ENCODE peak calls at places on chromosomes 16 and 17, in eight cellular contexts. One of them, this sample, is unnamed.

GRCh38 chr16:5541356-5541755 is 443.8 kb upstream of the EEF2KMT start:
- DNase-seq in transverse colon: no peak
- DNase-seq in tibial nerve: no peak
- DNase-seq in lower leg skin: no peak
- DNase-seq in adrenal gland: no peak
- DNase-seq in IMR-90: no peak
- DNase-seq in sigmoid colon: no peak
- DNase-seq in ovary: no peak
- DNase-seq in this sample: no peak

GRCh38 chr16:75099738-75100615 is 16.6 kb downstream of the LDHD start:
- DNase-seq in transverse colon: no peak
- DNase-seq in tibial nerve: no peak
- DNase-seq in lower leg skin: no peak
- DNase-seq in adrenal gland: no peak
- DNase-seq in IMR-90: no peak
- DNase-seq in sigmoid colon: no peak
- DNase-seq in ovary: no peak
- DNase-seq in this sample: no peak

GRCh38 chr17:32341141-32341856 is 674 bp downstream of the C17orf75 start:
- DNase-seq in transverse colon: no peak
- DNase-seq in tibial nerve: no peak
- DNase-seq in lower leg skin: no peak
- DNase-seq in adrenal gland: no peak
- DNase-seq in IMR-90: no peak
- DNase-seq in sigmoid colon: no peak
- DNase-seq in ovary: no peak
- DNase-seq in this sample: no peak

GRCh38 chr16:73048292-73049050 is 543 bp upstream of the ZFHX3 start:
- DNase-seq in transverse colon: peak; percentile 67
- DNase-seq in tibial nerve: no peak
- DNase-seq in lower leg skin: no peak
- DNase-seq in adrenal gland: peak; percentile 83
- DNase-seq in IMR-90: no peak
- DNase-seq in sigmoid colon: peak; percentile 87
- DNase-seq in ovary: peak; percentile 66
- DNase-seq in this sample: no peak

GRCh38 chr16:49092704-49093103 is 188.9 kb downstream of the CBLN1 start:
- DNase-seq in transverse colon: no peak
- DNase-seq in tibial nerve: no peak
- DNase-seq in lower leg skin: no peak
- DNase-seq in adrenal gland: no peak
- DNase-seq in IMR-90: no peak
- DNase-seq in sigmoid colon: no peak
- DNase-seq in ovary: no peak
- DNase-seq in this sample: no peak

GRCh38 chr17:43905400-43905984 is 1.8 kb downstream of the MPP2 start:
- DNase-seq in transverse colon: no peak
- DNase-seq in tibial nerve: no peak
- DNase-seq in lower leg skin: no peak
- DNase-seq in adrenal gland: no peak
- DNase-seq in IMR-90: no peak
- DNase-seq in sigmoid colon: no peak
- DNase-seq in ovary: no peak
- DNase-seq in this sample: no peak

GRCh38 chr17:260944-261343 is 79.5 kb upstream of the DOC2B start:
- DNase-seq in transverse colon: no peak
- DNase-seq in tibial nerve: no peak
- DNase-seq in lower leg skin: no peak
- DNase-seq in adrenal gland: peak; percentile 23
- DNase-seq in IMR-90: no peak
- DNase-seq in sigmoid colon: no peak
- DNase-seq in ovary: peak; percentile 9
- DNase-seq in this sample: peak; percentile 2

GRCh38 chr16:9138021-9138680 is 46.7 kb downstream of the HAPSTR1 start:
- DNase-seq in transverse colon: no peak
- DNase-seq in tibial nerve: no peak
- DNase-seq in lower leg skin: no peak
- DNase-seq in adrenal gland: no peak
- DNase-seq in IMR-90: no peak
- DNase-seq in sigmoid colon: no peak
- DNase-seq in ovary: no peak
- DNase-seq in this sample: no peak

GRCh38 chr16:30927789-30928378 is 4.5 kb downstream of the FBXL19 start:
- DNase-seq in transverse colon: peak; percentile 41
- DNase-seq in tibial nerve: no peak
- DNase-seq in lower leg skin: peak; percentile 68
- DNase-seq in adrenal gland: peak; percentile 80
- DNase-seq in IMR-90: peak; percentile 25
- DNase-seq in sigmoid colon: no peak
- DNase-seq in ovary: peak; percentile 72
- DNase-seq in this sample: peak; percentile 80

GRCh38 chr16:20191566-20191965 is 117.9 kb upstream of the GPR139 start:
- DNase-seq in transverse colon: no peak
- DNase-seq in tibial nerve: no peak
- DNase-seq in lower leg skin: no peak
- DNase-seq in adrenal gland: no peak
- DNase-seq in IMR-90: peak; percentile 2
- DNase-seq in sigmoid colon: no peak
- DNase-seq in ovary: no peak
- DNase-seq in this sample: no peak

GRCh38 chr17:42743595-42744282 is 1.1 kb downstream of the EZH1 start:
- DNase-seq in transverse colon: no peak
- DNase-seq in tibial nerve: no peak
- DNase-seq in lower leg skin: no peak
- DNase-seq in adrenal gland: no peak
- DNase-seq in IMR-90: no peak
- DNase-seq in sigmoid colon: no peak
- DNase-seq in ovary: no peak
- DNase-seq in this sample: no peak

GRCh38 chr16:71364306-71364705 is 5.8 kb downstream of the CALB2 start:
- DNase-seq in transverse colon: no peak
- DNase-seq in tibial nerve: no peak
- DNase-seq in lower leg skin: no peak
- DNase-seq in adrenal gland: no peak
- DNase-seq in IMR-90: no peak
- DNase-seq in sigmoid colon: no peak
- DNase-seq in ovary: peak; percentile 38
- DNase-seq in this sample: no peak

GRCh38 chr16:89361756-89362155 is 128.6 kb downstream of the ANKRD11 start:
- DNase-seq in transverse colon: no peak
- DNase-seq in tibial nerve: no peak
- DNase-seq in lower leg skin: no peak
- DNase-seq in adrenal gland: no peak
- DNase-seq in IMR-90: no peak
- DNase-seq in sigmoid colon: no peak
- DNase-seq in ovary: no peak
- DNase-seq in this sample: no peak
- TF ChIP-seq POLR2A in transverse colon: no peak
- TF ChIP-seq POLR2A in tibial nerve: no peak
- TF ChIP-seq POLR2A in lower leg skin: no peak
- TF ChIP-seq POLR2A in adrenal gland: no peak
- TF ChIP-seq POLR2A in IMR-90: no peak
- TF ChIP-seq POLR2A in sigmoid colon: no peak
- TF ChIP-seq POLR2A in ovary: no peak
- TF ChIP-seq POLR2A in this sample: no peak

DNA sequence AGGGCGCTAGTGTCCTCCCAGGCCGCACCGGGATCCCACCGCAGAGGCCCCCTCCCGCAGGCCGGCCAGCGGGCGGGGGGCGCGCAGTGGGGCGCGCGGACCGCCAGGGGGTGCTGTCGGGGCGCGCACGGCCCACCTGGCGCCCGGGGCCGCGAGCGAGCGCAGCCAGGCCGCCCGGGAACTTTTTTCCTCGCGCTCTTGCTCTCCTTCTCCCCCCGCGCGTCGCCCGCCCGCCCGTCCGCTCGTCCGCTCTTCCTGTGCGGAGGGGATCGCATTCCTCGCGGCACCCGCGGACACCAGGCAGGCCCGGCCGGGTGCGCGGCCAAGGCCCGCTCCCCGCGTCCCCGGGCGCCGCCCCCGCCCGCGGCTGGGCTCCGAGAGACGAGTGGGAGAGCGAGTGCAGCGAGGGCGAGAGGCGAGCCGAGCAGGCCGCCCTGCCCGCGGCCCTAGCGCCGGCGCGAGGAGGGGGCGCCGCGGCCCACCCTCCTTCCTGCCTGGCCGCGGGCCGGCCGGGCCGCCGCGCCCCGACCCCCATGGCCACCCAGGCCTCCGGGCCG is at the start of gene RAI1:
- DNase-seq in transverse colon: peak; percentile 80
- DNase-seq in tibial nerve: peak; percentile 44
- DNase-seq in lower leg skin: peak; percentile 55
- DNase-seq in adrenal gland: peak; percentile 85
- DNase-seq in IMR-90: peak; percentile 79
- DNase-seq in sigmoid colon: peak; percentile 90
- DNase-seq in ovary: peak; percentile 90
- DNase-seq in this sample: peak; percentile 73
- TF ChIP-seq POLR2A in transverse colon: no peak
- TF ChIP-seq POLR2A in tibial nerve: no peak
- TF ChIP-seq POLR2A in lower leg skin: no peak
- TF ChIP-seq POLR2A in adrenal gland: peak; percentile 71
- TF ChIP-seq POLR2A in IMR-90: peak; percentile 72
- TF ChIP-seq POLR2A in sigmoid colon: no peak
- TF ChIP-seq POLR2A in ovary: peak; percentile 53
- TF ChIP-seq POLR2A in this sample: no peak

GRCh38 chr17:45364531-45365390 is 47.9 kb upstream of the MAP3K14 start:
- DNase-seq in transverse colon: no peak
- DNase-seq in tibial nerve: no peak
- DNase-seq in lower leg skin: no peak
- DNase-seq in adrenal gland: no peak
- DNase-seq in IMR-90: peak; percentile 37
- DNase-seq in sigmoid colon: peak; percentile 56
- DNase-seq in ovary: peak; percentile 22
- DNase-seq in this sample: no peak
- TF ChIP-seq POLR2A in transverse colon: no peak
- TF ChIP-seq POLR2A in tibial nerve: no peak
- TF ChIP-seq POLR2A in lower leg skin: no peak
- TF ChIP-seq POLR2A in adrenal gland: no peak
- TF ChIP-seq POLR2A in IMR-90: no peak
- TF ChIP-seq POLR2A in sigmoid colon: no peak
- TF ChIP-seq POLR2A in ovary: no peak
- TF ChIP-seq POLR2A in this sample: no peak

GRCh38 chr17:50055055-50055425 is 870 bp upstream of the ITGA3 start:
- DNase-seq in transverse colon: peak; percentile 87
- DNase-seq in tibial nerve: no peak
- DNase-seq in lower leg skin: peak; percentile 46
- DNase-seq in adrenal gland: peak; percentile 83
- DNase-seq in IMR-90: no peak
- DNase-seq in sigmoid colon: no peak
- DNase-seq in ovary: no peak
- DNase-seq in this sample: peak; percentile 88
- TF ChIP-seq POLR2A in transverse colon: peak; percentile 92
- TF ChIP-seq POLR2A in tibial nerve: no peak
- TF ChIP-seq POLR2A in lower leg skin: no peak
- TF ChIP-seq POLR2A in adrenal gland: no peak
- TF ChIP-seq POLR2A in IMR-90: no peak
- TF ChIP-seq POLR2A in sigmoid colon: peak; percentile 73
- TF ChIP-seq POLR2A in ovary: no peak
- TF ChIP-seq POLR2A in this sample: peak; percentile 59

GRCh38 chr17:14205992-14206461 is 30.6 kb downstream of the CDRT15 start:
- DNase-seq in transverse colon: peak; percentile 78
- DNase-seq in tibial nerve: no peak
- DNase-seq in lower leg skin: peak; percentile 77
- DNase-seq in adrenal gland: no peak
- DNase-seq in IMR-90: no peak
- DNase-seq in sigmoid colon: no peak
- DNase-seq in ovary: no peak
- DNase-seq in this sample: peak; percentile 96
- TF ChIP-seq POLR2A in transverse colon: no peak
- TF ChIP-seq POLR2A in tibial nerve: no peak
- TF ChIP-seq POLR2A in lower leg skin: no peak
- TF ChIP-seq POLR2A in adrenal gland: no peak
- TF ChIP-seq POLR2A in IMR-90: no peak
- TF ChIP-seq POLR2A in sigmoid colon: no peak
- TF ChIP-seq POLR2A in ovary: no peak
- TF ChIP-seq POLR2A in this sample: no peak

DNA sequence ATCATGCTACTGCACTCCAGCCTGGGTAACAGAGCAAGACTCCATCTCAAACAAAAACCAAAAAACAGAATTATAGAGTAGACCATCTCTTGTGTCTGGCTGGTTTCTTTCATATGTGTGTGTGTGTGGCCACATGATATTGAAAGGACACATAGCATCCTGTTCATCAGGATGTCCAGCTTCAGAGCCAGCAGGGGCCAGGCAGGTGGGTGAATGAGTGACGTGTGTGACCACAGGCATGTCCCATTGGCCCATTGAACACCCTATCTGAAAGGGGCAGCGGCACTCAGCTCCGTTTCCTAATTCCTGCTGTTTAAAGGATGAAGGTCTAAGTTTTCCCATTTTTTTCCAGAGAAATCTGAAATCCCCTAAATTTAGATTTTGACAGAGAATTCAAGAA is 174.2 kb downstream of the PRKCB start:
- DNase-seq in transverse colon: no peak
- DNase-seq in tibial nerve: no peak
- DNase-seq in lower leg skin: no peak
- DNase-seq in adrenal gland: no peak
- DNase-seq in IMR-90: no peak
- DNase-seq in sigmoid colon: no peak
- DNase-seq in ovary: no peak
- DNase-seq in this sample: no peak
- TF ChIP-seq POLR2A in transverse colon: no peak
- TF ChIP-seq POLR2A in tibial nerve: no peak
- TF ChIP-seq POLR2A in lower leg skin: no peak
- TF ChIP-seq POLR2A in adrenal gland: no peak
- TF ChIP-seq POLR2A in IMR-90: no peak
- TF ChIP-seq POLR2A in sigmoid colon: no peak
- TF ChIP-seq POLR2A in ovary: no peak
- TF ChIP-seq POLR2A in this sample: no peak

DNA sequence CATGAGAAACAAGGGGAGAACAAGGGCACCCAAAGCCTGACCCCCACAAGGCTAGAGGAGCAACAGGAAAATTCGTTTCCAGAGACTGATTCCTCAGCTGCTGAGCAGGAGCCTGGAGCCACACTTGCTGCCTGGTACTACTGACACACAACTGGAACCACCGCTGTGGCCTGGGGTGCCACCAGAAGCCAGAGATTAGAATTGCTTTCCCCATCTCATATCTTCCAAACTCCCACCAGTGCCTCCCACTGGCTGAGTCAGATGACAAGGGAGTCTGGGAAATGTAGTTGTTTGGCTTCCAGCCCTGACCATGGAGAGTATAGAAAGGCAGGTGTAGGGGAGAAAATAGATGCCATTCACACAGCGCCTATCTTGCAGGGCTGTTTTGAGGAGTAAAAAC is 4.1 kb upstream of the TMEM11 start:
- DNase-seq in transverse colon: no peak
- DNase-seq in tibial nerve: no peak
- DNase-seq in lower leg skin: no peak
- DNase-seq in adrenal gland: no peak
- DNase-seq in IMR-90: no peak
- DNase-seq in sigmoid colon: no peak
- DNase-seq in ovary: no peak
- DNase-seq in this sample: no peak
- TF ChIP-seq POLR2A in transverse colon: no peak
- TF ChIP-seq POLR2A in tibial nerve: no peak
- TF ChIP-seq POLR2A in lower leg skin: no peak
- TF ChIP-seq POLR2A in adrenal gland: no peak
- TF ChIP-seq POLR2A in IMR-90: no peak
- TF ChIP-seq POLR2A in sigmoid colon: no peak
- TF ChIP-seq POLR2A in ovary: no peak
- TF ChIP-seq POLR2A in this sample: no peak

GRCh38 chr17:17059301-17059890 is 17.1 kb downstream of the MPRIP start:
- DNase-seq in transverse colon: no peak
- DNase-seq in tibial nerve: no peak
- DNase-seq in lower leg skin: no peak
- DNase-seq in adrenal gland: peak; percentile 33
- DNase-seq in IMR-90: no peak
- DNase-seq in sigmoid colon: peak; percentile 48
- DNase-seq in ovary: peak; percentile 20
- DNase-seq in this sample: no peak
- TF ChIP-seq POLR2A in transverse colon: no peak
- TF ChIP-seq POLR2A in tibial nerve: no peak
- TF ChIP-seq POLR2A in lower leg skin: no peak
- TF ChIP-seq POLR2A in adrenal gland: no peak
- TF ChIP-seq POLR2A in IMR-90: no peak
- TF ChIP-seq POLR2A in sigmoid colon: no peak
- TF ChIP-seq POLR2A in ovary: no peak
- TF ChIP-seq POLR2A in this sample: no peak

This sample was measured in breast epithelium.